ENCODE peak calls at places on chromosome 19, in nine cellular contexts. L is body of pancreas; F is left ventricle myocardium inferior; T is suprapubic skin; R is CD8-positive, alpha-beta T cell; Z is sigmoid colon; K is astrocyte of the spinal cord; U is naive thymus-derived CD4-positive, alpha-beta T cell; E is GM23338. M is an unnamed sample.

GRCh38 chr19:2250765-2251576 is 1.8 kb downstream of the AMH start:
- DNase-seq in F (no peak), U (no peak), T (no peak), Z (no peak), K (no peak), L (no peak), R (no peak), E (peak; percentile 44), M (no peak)

GRCh38 chr19:10683582-10683981 is 17.7 kb upstream of the QTRT1 start:
- DNase-seq in U (no peak), E (no peak), R (no peak), T (no peak), K (no peak), L (no peak), Z (no peak), F (no peak), M (no peak)

GRCh38 chr19:56109216-56109615 is 11.9 kb downstream of the ZNF787 start:
- DNase-seq in U (no peak), R (no peak), L (no peak), E (no peak), T (no peak), K (no peak), F (no peak), Z (no peak), M (no peak)

GRCh38 chr19:58386576-58387337 is at the start of gene RPS5:
- DNase-seq in U (peak; percentile 98), T (peak; percentile 98), K (peak; percentile 98), F (peak; percentile 93), E (peak; percentile 99), L (peak; percentile 96), Z (peak; percentile 98), R (peak; percentile 93), M (peak; percentile 99)

GRCh38 chr19:34232566-34233481 is 21.5 kb upstream of the GARRE1 start:
- DNase-seq in T (no peak), U (no peak), K (peak; percentile 96), Z (peak; percentile 77), F (peak; percentile 53), L (peak; percentile 30), R (no peak), E (no peak), M (no peak)

GRCh38 chr19:2034729-2035589 is 16.1 kb downstream of the MKNK2 start:
- DNase-seq in K (no peak), R (no peak), F (no peak), U (peak; percentile 84), L (peak; percentile 67), E (peak; percentile 100), T (peak; percentile 82), Z (peak; percentile 74), M (peak; percentile 47)

GRCh38 chr19:34786236-34786635 is 13.2 kb upstream of the ZNF599 start:
- DNase-seq in U (no peak), Z (no peak), L (no peak), E (no peak), F (no peak), T (no peak), R (no peak), K (no peak), M (no peak)

GRCh38 chr19:2680808-2681207 is 21.7 kb downstream of the GNG7 start:
- DNase-seq in U (no peak), T (no peak), E (no peak), Z (no peak), F (no peak), L (no peak), R (no peak), K (no peak), M (no peak)

GRCh38 chr19:45816236-45817009 is 1.3 kb upstream of the RSPH6A start:
- DNase-seq in E (peak; percentile 60), Z (no peak), K (no peak), R (no peak), T (no peak), U (no peak), L (no peak), F (no peak), M (no peak)

GRCh38 chr19:45815501-45816216 is 551 bp upstream of the RSPH6A start:
- DNase-seq in E (peak; percentile 95), K (no peak), R (no peak), L (no peak), U (no peak), T (no peak), F (peak; percentile 28), Z (no peak), M (no peak)

GRCh38 chr19:45817010-45817724 is 2.1 kb upstream of the RSPH6A start:
- DNase-seq in F (peak; percentile 93), K (peak; percentile 92), Z (peak; percentile 96), E (peak; percentile 98), R (peak; percentile 94), L (peak; percentile 95), T (peak; percentile 95), U (peak; percentile 92), M (peak; percentile 93)

GRCh38 chr19:45814166-45814780 is 835 bp downstream of the RSPH6A start:
- DNase-seq in Z (no peak), R (no peak), L (no peak), K (no peak), E (no peak), U (no peak), F (no peak), T (no peak), M (no peak)

GRCh38 chr19:45814851-45815481 is at the start of gene RSPH6A:
- DNase-seq in R (no peak), U (no peak), Z (no peak), F (no peak), T (no peak), K (no peak), L (no peak), E (peak; percentile 68), M (no peak)
- H3K4me3 ChIP-seq in R (no peak within 1 kb of the TSS), U (no peak within 1 kb of the TSS), Z (peak within 1 kb of the TSS; percentile 45), F (peak within 1 kb of the TSS; percentile 66), T (peak within 1 kb of the TSS; percentile 40), K (peak within 1 kb of the TSS; percentile 20), L (no peak within 1 kb of the TSS), E (peak within 1 kb of the TSS; percentile 79), M (no peak within 1 kb of the TSS)

DNA sequence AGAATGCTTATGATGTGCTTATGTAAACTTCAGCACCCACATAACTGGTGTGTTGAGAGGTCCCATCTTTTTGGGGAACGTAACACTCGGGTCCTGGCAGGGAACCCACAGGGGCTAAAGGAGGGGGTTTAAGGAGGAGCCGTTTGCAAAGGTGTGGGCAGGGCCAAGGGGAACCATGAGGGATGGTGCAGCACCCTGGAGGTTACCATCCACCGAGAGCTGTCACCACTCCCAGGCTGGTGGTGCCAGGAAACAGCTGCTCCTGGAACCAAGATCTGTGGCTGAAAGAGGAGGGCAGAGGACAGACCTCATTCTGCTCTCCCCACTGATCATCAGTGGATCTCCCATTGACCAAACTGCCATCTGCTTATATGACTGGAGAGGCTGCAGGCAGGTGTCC is 23.2 kb upstream of the CYP4F8 start:
- DNase-seq in E (no peak), K (no peak), L (no peak), F (no peak), R (no peak), U (no peak), T (no peak), Z (no peak), M (no peak)
- H3K4me3 ChIP-seq in E (no peak overlapping the region), K (no peak overlapping the region), L (no peak overlapping the region), F (no peak overlapping the region), R (no peak overlapping the region), U (no peak overlapping the region), T (no peak overlapping the region), Z (no peak overlapping the region), M (no peak overlapping the region)

GRCh38 chr19:39828634-39829032 is 5.3 kb downstream of the DYRK1B start:
- DNase-seq in T (no peak), E (no peak), K (no peak), L (no peak), R (no peak), U (no peak), F (no peak), Z (no peak), M (no peak)

GRCh38 chr19:39826311-39826945 is 7.5 kb downstream of the DYRK1B start:
- DNase-seq in R (no peak), E (no peak), T (no peak), U (no peak), L (no peak), Z (no peak), F (no peak), K (no peak), M (no peak)

GRCh38 chr19:39827216-39827615 is 6.7 kb downstream of the DYRK1B start:
- DNase-seq in K (no peak), L (no peak), U (no peak), F (no peak), R (no peak), T (no peak), Z (no peak), E (no peak), M (no peak)

GRCh38 chr19:39829702-39830275 is 4.2 kb downstream of the DYRK1B start:
- DNase-seq in K (no peak), L (no peak), R (no peak), T (no peak), Z (no peak), U (no peak), E (no peak), F (no peak), M (no peak)

DNA sequence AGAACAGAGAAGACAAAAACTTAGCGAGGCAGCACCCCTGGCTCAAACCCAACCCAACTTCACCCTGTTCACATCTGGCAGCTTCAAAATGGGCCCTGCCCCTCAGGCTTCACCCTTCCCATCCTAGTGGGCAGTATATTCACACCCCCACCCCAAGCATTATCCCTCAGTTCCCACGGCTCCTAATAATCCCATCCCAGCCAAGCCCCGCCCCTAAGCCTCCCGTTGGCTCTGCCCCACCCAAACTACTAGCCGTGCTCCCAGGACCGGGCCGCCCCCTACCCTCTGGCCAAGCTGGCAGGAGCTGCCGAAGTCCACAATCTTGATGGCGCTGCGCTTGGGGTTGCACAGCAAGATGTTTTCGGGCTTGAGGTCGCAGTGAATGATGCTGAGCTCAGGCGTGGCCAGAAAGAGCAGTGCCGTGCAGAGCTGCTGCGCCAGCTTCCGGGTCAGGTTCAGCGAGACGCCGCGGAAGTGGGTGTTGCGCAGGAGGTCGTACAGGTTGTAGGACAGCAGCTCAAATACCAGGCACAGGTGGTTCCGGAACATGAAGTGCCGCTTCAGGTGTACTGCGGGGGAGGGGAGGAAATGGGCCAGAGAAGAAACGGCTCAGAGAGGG is 5.8 kb downstream of the DYRK1B start:
- DNase-seq in K (no peak), F (no peak), R (no peak), Z (no peak), L (no peak), U (no peak), T (no peak), E (no peak), M (no peak)
- H3K4me3 ChIP-seq in K (no peak overlapping the region), F (no peak overlapping the region), R (no peak overlapping the region), Z (no peak overlapping the region), L (no peak overlapping the region), U (no peak overlapping the region), T (no peak overlapping the region), E (no peak overlapping the region), M (no peak overlapping the region)

GRCh38 chr19:17023805-17024204 is 2.8 kb downstream of the CPAMD8 start:
- DNase-seq in Z (no peak), U (no peak), R (no peak), K (no peak), L (no peak), F (no peak), E (no peak), T (no peak), M (no peak)

GRCh38 chr19:17020823-17021222 is 5.8 kb downstream of the CPAMD8 start:
- DNase-seq in E (peak; percentile 37), T (no peak), K (no peak), L (no peak), F (no peak), R (no peak), U (no peak), Z (no peak), M (peak; percentile 33)

GRCh38 chr19:17021793-17022590 is 4.6 kb downstream of the CPAMD8 start:
- DNase-seq in K (no peak), E (no peak), L (no peak), Z (no peak), F (no peak), U (no peak), R (no peak), T (no peak), M (no peak)

GRCh38 chr19:17021328-17021727 is 5.3 kb downstream of the CPAMD8 start:
- DNase-seq in F (no peak), Z (no peak), R (no peak), E (no peak), U (no peak), L (no peak), T (no peak), K (no peak), M (no peak)

GRCh38 chr19:17020380-17020779 is 6.2 kb downstream of the CPAMD8 start:
- DNase-seq in L (no peak), R (no peak), T (no peak), F (no peak), Z (no peak), E (no peak), U (no peak), K (no peak), M (no peak)
- H3K4me3 ChIP-seq in L (no peak overlapping the region), R (no peak overlapping the region), T (no peak overlapping the region), F (no peak overlapping the region), Z (no peak overlapping the region), E (no peak overlapping the region), U (no peak overlapping the region), K (no peak overlapping the region), M (no peak overlapping the region)